ENCODE peak calls at places on chromosomes 13 and 19, in six cellular contexts. U is transverse colon, Y is pancreas, B is IMR-90, S is AG04450, R is WERI-Rb-1. G is an unnamed sample.
A peak's percentile ranks its signal among the peaks of the same experiment; 100 is the strongest.

GRCh38 chr19:36573020-36573947 is at the start of gene ZNF529:
- DNase-seq in R (peak; percentile 91), B (peak; percentile 86), S (peak; percentile 59), U (peak; percentile 90), Y (peak; percentile 92), G (peak; percentile 93)

GRCh38 chr19:20078696-20079095 is 896 bp downstream of the ZNF90 start:
- DNase-seq in U (peak; percentile 31), Y (no peak), S (no peak), B (peak; percentile 18), R (no peak), G (peak; percentile 53)

GRCh38 chr19:41696402-41697197 is 8.5 kb upstream of the CEACAM7 start:
- DNase-seq in U (peak; percentile 31), R (no peak), Y (no peak), S (no peak), B (no peak), G (peak; percentile 49)

GRCh38 chr19:54684537-54684936 is 21.8 kb downstream of the LILRB4 start:
- DNase-seq in S (no peak), U (no peak), B (no peak), R (no peak), Y (no peak), G (no peak)

GRCh38 chr13:42083138-42083770 is 34.8 kb downstream of the DGKH start:
- DNase-seq in Y (no peak), S (no peak), U (no peak), B (no peak), R (no peak), G (no peak)

GRCh38 chr19:16319466-16319865 is 5.2 kb upstream of the KLF2 start:
- DNase-seq in Y (no peak), R (no peak), B (peak; percentile 49), U (no peak), S (no peak), G (no peak)

GRCh38 chr13:35855531-35856019 is 275.6 kb downstream of the DCLK1 start:
- DNase-seq in R (no peak), S (no peak), Y (no peak), U (no peak), B (no peak), G (no peak)

GRCh38 chr19:16660763-16661479 is at the start of gene TMEM38A:
- DNase-seq in U (peak; percentile 75), B (no peak), S (no peak), Y (peak; percentile 85), R (peak; percentile 52), G (peak; percentile 58)

GRCh38 chr19:40219721-40220276 is 1.6 kb upstream of the TTC9B start:
- DNase-seq in U (no peak), Y (no peak), B (peak; percentile 76), R (no peak), S (no peak), G (no peak)

GRCh38 chr13:113969973-113970611 is 3.8 kb downstream of the C13orf46 start:
- DNase-seq in B (no peak), U (peak; percentile 76), Y (peak; percentile 97), S (no peak), R (no peak), G (peak; percentile 70)

GRCh38 chr19:33156354-33156753 is 24.4 kb downstream of the WDR88 start:
- DNase-seq in Y (no peak), R (no peak), U (no peak), S (no peak), B (peak; percentile 41), G (no peak)

GRCh38 chr19:13887039-13887438 is 10.1 kb downstream of the NANOS3 start:
- DNase-seq in R (no peak), B (no peak), Y (no peak), S (no peak), U (peak; percentile 75), G (peak; percentile 87)

GRCh38 chr13:49300716-49301589 is 53.2 kb downstream of the CDADC1 start:
- DNase-seq in U (peak; percentile 64), Y (peak; percentile 64), B (peak; percentile 76), R (peak; percentile 29), S (peak; percentile 48), G (peak; percentile 69)

GRCh38 chr13:31199849-31200635 is at the start of gene B3GLCT:
- DNase-seq in S (peak; percentile 21), R (peak; percentile 65), B (peak; percentile 68), Y (peak; percentile 92), U (peak; percentile 85), G (peak; percentile 81)

GRCh38 chr13:50339291-50339690 is 324.0 kb downstream of the KCNRG start:
- DNase-seq in Y (no peak), R (no peak), U (no peak), B (no peak), S (no peak), G (no peak)

GRCh38 chr13:97356592-97356991 is 77.4 kb upstream of the RAP2A start:
- DNase-seq in U (no peak), Y (no peak), S (no peak), B (no peak), R (no peak), G (no peak)

GRCh38 chr13:61685683-61686013 is 270.0 kb upstream of the PCDH20 start:
- DNase-seq in R (peak; percentile 20), S (no peak), U (no peak), Y (no peak), B (no peak), G (no peak)

GRCh38 chr13:39054112-39054511 is 15.9 kb downstream of the NHLRC3 start:
- DNase-seq in R (no peak), S (no peak), Y (no peak), B (no peak), U (no peak), G (no peak)

GRCh38 chr13:88144580-88144979 is 473.4 kb downstream of the SLITRK5 start:
- DNase-seq in Y (no peak), U (no peak), R (no peak), S (no peak), B (no peak), G (no peak)

GRCh38 chr13:67652887-67653286 is 422.8 kb upstream of the PCDH9 start:
- DNase-seq in S (no peak), U (no peak), R (no peak), Y (no peak), B (no peak), G (no peak)

GRCh38 chr19:37979547-37980082 is 72.6 kb downstream of the SIPA1L3 start:
- DNase-seq in U (peak; percentile 51), Y (peak; percentile 74), S (no peak), R (peak; percentile 53), B (no peak), G (peak; percentile 42)

GRCh38 chr19:4977299-4978174 is 8.6 kb downstream of the KDM4B start:
- DNase-seq in U (peak; percentile 37), R (no peak), B (peak; percentile 95), S (peak; percentile 88), Y (peak; percentile 80), G (no peak)

GRCh38 chr13:64078025-64078424 is 2662.4 kb upstream of the PCDH20 start:
- DNase-seq in Y (no peak), R (no peak), U (no peak), S (no peak), B (no peak), G (no peak)

GRCh38 chr19:2603320-2603719 is 99.2 kb downstream of the GNG7 start:
- DNase-seq in B (no peak), Y (peak; percentile 53), R (no peak), U (no peak), S (no peak), G (no peak)

GRCh38 chr13:94416454-94417080 is 62.9 kb downstream of the DCT start:
- DNase-seq in U (no peak), S (no peak), B (peak; percentile 24), Y (no peak), R (peak; percentile 92), G (no peak)

GRCh38 chr13:41148421-41149283 is 16.1 kb upstream of the KBTBD6 start:
- DNase-seq in B (no peak), R (no peak), Y (no peak), S (no peak), U (no peak), G (no peak)

GRCh38 chr19:35347930-35348298 is 212 bp downstream of the FFAR1 start:
- DNase-seq in R (no peak), U (no peak), S (no peak), Y (no peak), B (no peak), G (no peak)

GRCh38 chr13:110107568-110108347 is 199.2 kb downstream of the COL4A1 start:
- DNase-seq in U (no peak), R (peak; percentile 71), Y (no peak), B (no peak), S (no peak), G (no peak)
- H3K27ac ChIP-seq in U (peak overlapping the region; percentile 48), R (no peak overlapping the region), Y (no peak overlapping the region), B (no peak overlapping the region), S (no peak overlapping the region), G (no peak overlapping the region)

GRCh38 chr13:98999635-98999952 is 21.7 kb upstream of the DOCK9 start:
- DNase-seq in S (no peak), R (no peak), Y (no peak), U (no peak), B (peak; percentile 19), G (no peak)

GRCh38 chr13:98996046-98996445 is 18.2 kb upstream of the DOCK9 start:
- DNase-seq in Y (no peak), S (no peak), U (no peak), R (no peak), B (no peak), G (no peak)

GRCh38 chr13:98997051-98997730 is 19.3 kb upstream of the DOCK9 start:
- DNase-seq in U (no peak), S (no peak), B (no peak), Y (no peak), R (no peak), G (no peak)

GRCh38 chr13:98998831-98999634 is 21.2 kb upstream of the DOCK9 start:
- DNase-seq in Y (no peak), R (peak; percentile 59), B (no peak), S (no peak), U (no peak), G (no peak)

DNA sequence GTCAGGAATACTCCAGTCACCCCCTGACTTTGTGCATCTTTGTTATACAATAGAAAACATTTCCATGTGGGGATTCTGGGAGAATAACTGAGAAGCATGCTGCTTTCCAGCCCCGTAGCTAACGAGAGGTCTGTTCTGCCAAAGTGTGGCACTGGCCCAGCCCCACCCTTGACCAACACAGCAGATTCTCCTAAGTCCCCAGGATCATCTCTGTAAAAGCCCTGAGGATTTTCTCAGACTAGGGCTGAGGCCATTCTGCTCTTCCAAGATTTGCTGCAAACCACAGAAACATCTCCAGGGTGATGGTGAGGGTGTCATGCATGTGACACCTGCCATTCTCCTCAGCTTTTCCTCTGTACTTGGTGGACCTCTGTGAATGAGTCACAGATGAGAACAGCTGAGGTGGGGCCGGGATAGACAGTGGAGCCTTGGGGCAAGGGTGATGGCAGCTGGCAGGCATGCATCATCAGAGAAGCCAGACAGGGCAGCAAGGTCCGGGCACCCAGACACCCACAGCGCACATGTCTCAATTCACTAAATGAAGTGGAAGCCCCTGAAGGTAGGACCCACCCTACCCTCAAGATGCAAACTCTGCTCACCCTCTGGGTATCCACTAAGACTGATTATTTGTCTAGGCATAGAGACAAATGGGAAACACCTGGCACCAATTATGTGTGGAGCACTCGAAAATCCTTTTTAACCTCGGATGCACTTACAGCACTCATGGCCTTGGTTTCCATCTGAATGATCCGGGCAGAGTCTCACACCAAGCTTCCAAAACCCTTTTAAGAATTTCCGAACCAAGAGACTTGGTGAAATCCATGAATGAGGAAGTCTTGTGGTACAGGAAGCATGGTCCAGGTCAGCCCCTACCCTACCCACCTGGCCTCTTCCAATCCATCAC is 20.1 kb upstream of the DOCK9 start:
- DNase-seq in B (no peak), U (no peak), Y (no peak), S (no peak), R (peak; percentile 74), G (no peak)
- H3K27ac ChIP-seq in B (no peak overlapping the region), U (no peak overlapping the region), Y (no peak overlapping the region), S (no peak overlapping the region), R (peak overlapping the region; percentile 21), G (no peak overlapping the region)

GRCh38 chr19:46480409-46480808 is 9.0 kb upstream of the PNMA8A start:
- DNase-seq in Y (no peak), B (peak; percentile 82), R (no peak), U (peak; percentile 22), S (peak; percentile 70), G (no peak)
- H3K27ac ChIP-seq in Y (no peak overlapping the region), B (peak overlapping the region; percentile 96), R (peak overlapping the region; percentile 6), U (peak overlapping the region; percentile 74), S (peak overlapping the region; percentile 96), G (peak overlapping the region; percentile 3)

GRCh38 chr13:99926014-99926731 is 45.4 kb downstream of the ZIC5 start:
- DNase-seq in B (peak; percentile 16), S (no peak), Y (no peak), U (peak; percentile 54), R (no peak), G (peak; percentile 47)
- H3K27ac ChIP-seq in B (no peak overlapping the region), S (no peak overlapping the region), Y (no peak overlapping the region), U (no peak overlapping the region), R (no peak overlapping the region), G (no peak overlapping the region)